ENCODE peak calls at places on chromosomes 7 and 10, in six cellular contexts. C, E, N, S, U and P are unnamed samples.

GRCh38 chr7:20596653-20597052 is 18.8 kb upstream of the ABCB5 start:
- DNase-seq in E (peak; percentile 93), S (no peak), U (peak; percentile 78), C (no peak), N (no peak), P (peak; percentile 76)

GRCh38 chr7:95623788-95624187 is 27.5 kb upstream of the PDK4 start:
- DNase-seq in S (no peak), E (no peak), U (no peak), N (no peak), C (no peak), P (no peak)

GRCh38 chr10:80609331-80609730 is 71.6 kb downstream of the SH2D4B start:
- DNase-seq in E (no peak), S (peak; percentile 7), N (no peak), U (no peak), C (no peak), P (no peak)

GRCh38 chr7:101614098-101614938 is 14.8 kb downstream of the MYL10 start:
- DNase-seq in E (no peak), N (no peak), S (no peak), U (peak; percentile 52), C (no peak), P (no peak)

GRCh38 chr7:155195939-155196523 is 101.6 kb upstream of the INSIG1 start:
- DNase-seq in U (no peak), N (no peak), C (no peak), S (no peak), E (no peak), P (no peak)

GRCh38 chr10:131875501-131875900 is 25.3 kb upstream of the PPP2R2D start:
- DNase-seq in S (no peak), E (no peak), U (no peak), N (no peak), C (no peak), P (no peak)

GRCh38 chr7:118080947-118081346 is 103.0 kb upstream of the LSM8 start:
- DNase-seq in E (no peak), N (no peak), S (no peak), U (peak; percentile 68), C (no peak), P (peak; percentile 60)

GRCh38 chr10:77970869-77971803 is 44.6 kb upstream of the DLG5 start:
- DNase-seq in C (no peak), E (peak; percentile 76), N (peak; percentile 56), U (peak; percentile 94), S (peak; percentile 87), P (peak; percentile 86)

GRCh38 chr7:2012044-2012900 is 220.5 kb downstream of the MAD1L1 start:
- DNase-seq in U (no peak), N (no peak), E (no peak), S (no peak), C (no peak), P (no peak)

GRCh38 chr7:140295224-140295623 is 103.1 kb downstream of the SLC37A3 start:
- DNase-seq in S (no peak), N (no peak), C (no peak), U (no peak), E (no peak), P (no peak)

GRCh38 chr7:48832303-48832845 is 92.0 kb upstream of the CDC14C start:
- DNase-seq in C (no peak), U (no peak), N (no peak), E (peak; percentile 20), S (no peak), P (no peak)

GRCh38 chr7:133478591-133479135 is 225.8 kb downstream of the EXOC4 start:
- DNase-seq in N (no peak), E (no peak), U (no peak), C (no peak), S (no peak), P (no peak)

GRCh38 chr10:19819419-19820033 is 3.3 kb downstream of the PLXDC2 start:
- DNase-seq in S (peak; percentile 72), C (no peak), U (peak; percentile 31), N (peak; percentile 38), E (peak; percentile 32), P (peak; percentile 23)

GRCh38 chr7:98163269-98163668 is 48.0 kb upstream of the BHLHA15 start:
- DNase-seq in C (no peak), S (peak; percentile 19), E (no peak), U (no peak), N (no peak), P (no peak)

GRCh38 chr10:45376364-45376801 is 2.4 kb downstream of the ALOX5 start:
- DNase-seq in U (no peak), E (no peak), C (no peak), S (no peak), N (no peak), P (no peak)

GRCh38 chr10:31315453-31315852 is 3.6 kb upstream of the ZEB1 start:
- DNase-seq in E (no peak), N (no peak), S (no peak), U (peak; percentile 79), C (no peak), P (peak; percentile 79)

GRCh38 chr7:112556633-112557032 is 75.8 kb downstream of the LSMEM1 start:
- DNase-seq in U (peak; percentile 38), N (no peak), E (no peak), C (no peak), S (no peak), P (no peak)

GRCh38 chr10:116198636-116199035 is 74.4 kb downstream of the GFRA1 start:
- DNase-seq in S (no peak), E (no peak), C (no peak), U (no peak), N (no peak), P (no peak)

GRCh38 chr10:101781655-101781983 is 1.6 kb downstream of the NPM3 start:
- DNase-seq in N (no peak), C (no peak), E (no peak), S (no peak), U (no peak), P (no peak)

GRCh38 chr10:27998178-27998953 is 513 bp downstream of the ODAD2 start:
- DNase-seq in N (peak; percentile 73), U (peak; percentile 46), E (no peak), C (no peak), S (peak; percentile 6), P (peak; percentile 66)

GRCh38 chr10:680745-681144 is 8.7 kb downstream of the DIP2C start:
- DNase-seq in C (no peak), S (no peak), U (no peak), N (no peak), E (no peak), P (no peak)

GRCh38 chr7:16028103-16028502 is 341.6 kb upstream of the MEOX2 start:
- DNase-seq in U (peak; percentile 94), N (no peak), C (no peak), S (no peak), E (peak; percentile 7), P (peak; percentile 84)

GRCh38 chr10:130190065-130190736 is 54.0 kb downstream of the GLRX3 start:
- DNase-seq in U (peak; percentile 41), N (peak; percentile 97), S (peak; percentile 90), E (peak; percentile 65), C (peak; percentile 77), P (peak; percentile 75)

GRCh38 chr7:151745090-151745638 is 131.8 kb downstream of the PRKAG2 start:
- DNase-seq in S (peak; percentile 25), C (no peak), N (no peak), U (peak; percentile 91), E (no peak), P (peak; percentile 81)

GRCh38 chr10:42975558-42976352 is 101.1 kb upstream of the RET start:
- DNase-seq in C (no peak), E (no peak), N (no peak), U (peak; percentile 25), S (no peak), P (no peak)

GRCh38 chr7:620052-620451 is 100.4 kb upstream of the PDGFA start:
- DNase-seq in E (no peak), N (no peak), C (no peak), U (peak; percentile 65), S (no peak), P (peak; percentile 54)

GRCh38 chr10:72407471-72407870 is 52.8 kb upstream of the DNAJB12 start:
- DNase-seq in S (no peak), C (no peak), U (no peak), N (no peak), E (no peak), P (no peak)

GRCh38 chr10:72688208-72688651 is 3.7 kb upstream of the MCU start:
- DNase-seq in C (no peak), E (no peak), S (no peak), N (no peak), U (peak; percentile 87), P (peak; percentile 93)

GRCh38 chr7:78326189-78326588 is 527.6 kb downstream of the PHTF2 start:
- DNase-seq in N (no peak), C (no peak), S (no peak), U (peak; percentile 61), E (no peak), P (peak; percentile 75)

GRCh38 chr10:43843331-43844101 is 194.8 kb upstream of the ZNF32 start:
- DNase-seq in E (no peak), C (no peak), S (no peak), U (peak; percentile 81), N (no peak), P (peak; percentile 93)

GRCh38 chr10:16867556-16867955 is 50.3 kb upstream of the RSU1 start:
- DNase-seq in C (no peak), U (peak; percentile 80), N (peak; percentile 57), E (peak; percentile 73), S (no peak), P (peak; percentile 58)

GRCh38 chr10:26391701-26392695 is 46.1 kb upstream of the APBB1IP start:
- DNase-seq in E (no peak), C (no peak), N (peak; percentile 24), S (peak; percentile 6), U (no peak), P (no peak)

GRCh38 chr10:44380829-44381600 is 3.9 kb downstream of the CXCL12 start:
- DNase-seq in N (no peak), E (no peak), S (no peak), C (no peak), U (no peak), P (no peak)

GRCh38 chr10:1048349-1048731 is 579 bp downstream of the IDI1 start:
- DNase-seq in E (no peak), C (no peak), S (peak; percentile 73), U (no peak), N (no peak), P (no peak)

GRCh38 chr7:73892003-73892975 is 31.3 kb downstream of the TMEM270 start:
- DNase-seq in U (peak; percentile 80), N (no peak), S (peak; percentile 43), C (no peak), E (no peak), P (peak; percentile 74)

GRCh38 chr10:92727141-92727540 is 37.4 kb downstream of the HHEX start:
- DNase-seq in N (no peak), S (no peak), E (no peak), U (no peak), C (no peak), P (no peak)

GRCh38 chr7:153331427-153331826 is 571.9 kb downstream of the ACTR3B start:
- DNase-seq in N (no peak), S (no peak), U (no peak), E (no peak), C (no peak), P (no peak)